ENCODE peak calls at places on chromosome 13, in six cellular contexts. G, B, Z, Q, D and V are unnamed samples.

GRCh38 chr13:101522607-101523006 is 70.1 kb downstream of the ITGBL1 start:
- DNase-seq in B (no peak), Q (no peak), G (no peak), Z (no peak), D (no peak), V (no peak)

GRCh38 chr13:80235131-80235530 is 105.8 kb downstream of the SPRY2 start:
- DNase-seq in G (no peak), D (no peak), B (peak; percentile 62), Z (no peak), Q (peak; percentile 87), V (no peak)

GRCh38 chr13:42211704-42212103 is 60.2 kb upstream of the AKAP11 start:
- DNase-seq in D (no peak), B (no peak), Q (no peak), G (no peak), Z (no peak), V (peak; percentile 4)

GRCh38 chr13:96871470-96871869 is 122.8 kb downstream of the OXGR1 start:
- DNase-seq in G (no peak), Q (no peak), D (no peak), Z (no peak), B (no peak), V (no peak)

GRCh38 chr13:80157261-80157942 is 183.5 kb downstream of the SPRY2 start:
- DNase-seq in D (no peak), Q (no peak), B (no peak), G (no peak), Z (no peak), V (no peak)

GRCh38 chr13:110397445-110397844 is 90.4 kb downstream of the COL4A2 start:
- DNase-seq in Q (no peak), Z (no peak), G (no peak), B (peak; percentile 79), D (no peak), V (no peak)

GRCh38 chr13:100636441-100636840 is 38.2 kb downstream of the TMTC4 start:
- DNase-seq in D (no peak), B (no peak), Z (no peak), Q (no peak), G (no peak), V (no peak)

GRCh38 chr13:106095406-106095805 is 440.1 kb downstream of the EFNB2 start:
- DNase-seq in Q (no peak), Z (no peak), B (no peak), D (no peak), G (no peak), V (no peak)

GRCh38 chr13:27644302-27644701 is 22.6 kb downstream of the POLR1D start:
- DNase-seq in Q (no peak), D (no peak), G (no peak), Z (no peak), B (peak; percentile 60), V (peak; percentile 42)